ENCODE peak calls at places on chromosomes 11 and 22, in four cellular contexts. Z is pancreas, L is activated B cell treated with CpG ODN at 0.5 μM for 24 hours, X is Caco-2. G is an unnamed sample.

GRCh38 chr11:76120513-76121081 is 85.7 kb downstream of the WNT11 start:
- DNase-seq in Z (no peak), L (no peak), X (no peak), G (no peak)

GRCh38 chr11:43784866-43785265 is 95.8 kb upstream of the ALKBH3 start:
- DNase-seq in Z (no peak), L (no peak), X (no peak), G (no peak)

GRCh38 chr11:60899977-60900376 is 6.4 kb downstream of the PRPF19 start:
- DNase-seq in Z (no peak), L (no peak), X (no peak), G (no peak)

GRCh38 chr22:49307071-49307830 is 520.4 kb downstream of the BRD1 start:
- DNase-seq in Z (no peak), L (peak; percentile 7), X (no peak), G (peak; percentile 38)

GRCh38 chr11:31656051-31656450 is 146.5 kb downstream of the ELP4 start:
- DNase-seq in Z (no peak), L (no peak), X (no peak), G (no peak)

GRCh38 chr22:42399315-42400271 is 32.6 kb downstream of the NFAM1 start:
- DNase-seq in Z (peak; percentile 54), L (no peak), X (no peak), G (no peak)

GRCh38 chr11:135009125-135009524 is 597.1 kb upstream of the B3GAT1 start:
- DNase-seq in Z (no peak), L (no peak), X (no peak), G (no peak)

GRCh38 chr11:99419991-99420390 is 399.2 kb downstream of the CNTN5 start:
- DNase-seq in Z (no peak), L (no peak), X (no peak), G (no peak)

GRCh38 chr11:111395081-111395480 is 16.0 kb upstream of the POU2AF1 start:
- DNase-seq in Z (peak; percentile 65), L (no peak), X (no peak), G (no peak)

GRCh38 chr11:94558932-94559331 is 8.2 kb upstream of the PIWIL4 start:
- DNase-seq in Z (no peak), L (no peak), X (no peak), G (no peak)

GRCh38 chr11:62472063-62472884 is 53.4 kb downstream of the SCGB1A1 start:
- DNase-seq in Z (no peak), L (no peak), X (peak; percentile 84), G (no peak)

GRCh38 chr11:18321622-18321990 is 334 bp downstream of the HPS5 start:
- DNase-seq in Z (no peak), L (no peak), X (no peak), G (no peak)

GRCh38 chr11:108733479-108734116 is 68.7 kb downstream of the DDX10 start:
- DNase-seq in Z (no peak), L (no peak), X (no peak), G (no peak)

GRCh38 chr11:73997120-73997772 is 11.6 kb downstream of the UCP3 start:
- DNase-seq in Z (no peak), L (no peak), X (no peak), G (peak; percentile 1)

GRCh38 chr11:106959800-106960199 is 58.5 kb downstream of the GUCY1A2 start:
- DNase-seq in Z (no peak), L (no peak), X (no peak), G (no peak)

GRCh38 chr11:119672597-119672996 is 56.4 kb downstream of the NECTIN1 start:
- DNase-seq in Z (no peak), L (no peak), X (no peak), G (no peak)

GRCh38 chr11:109051200-109051599 is 370.8 kb upstream of the C11orf87 start:
- DNase-seq in Z (no peak), L (no peak), X (no peak), G (no peak)

GRCh38 chr11:69259072-69259471 is 34.9 kb upstream of the MYEOV start:
- DNase-seq in Z (no peak), L (no peak), X (no peak), G (no peak)

GRCh38 chr11:69215784-69216415 is 60.2 kb downstream of the SMIM38 start:
- DNase-seq in Z (no peak), L (no peak), X (peak; percentile 38), G (no peak)

GRCh38 chr11:128522943-128523518 is 64.3 kb downstream of the ETS1 start:
- DNase-seq in Z (no peak), L (no peak), X (no peak), G (no peak)

GRCh38 chr11:43419460-43419859 is 60.7 kb downstream of the TTC17 start:
- DNase-seq in Z (no peak), L (no peak), X (no peak), G (no peak)

GRCh38 chr11:72244317-72245231 is 598 bp upstream of the PHOX2A start:
- DNase-seq in Z (no peak), L (no peak), X (peak; percentile 40), G (no peak)

GRCh38 chr22:29256606-29257325 is 11.0 kb downstream of the RHBDD3 start:
- DNase-seq in Z (no peak), L (no peak), X (no peak), G (no peak)

GRCh38 chr22:49979587-49980264 is 19.2 kb downstream of the PIM3 start:
- DNase-seq in Z (no peak), L (no peak), X (peak; percentile 36), G (peak; percentile 45)

GRCh38 chr22:37469416-37470086 is 16.6 kb downstream of the MFNG start:
- DNase-seq in Z (peak; percentile 54), L (no peak), X (no peak), G (no peak)

GRCh38 chr11:69276165-69276564 is 17.8 kb upstream of the MYEOV start:
- DNase-seq in Z (no peak), L (no peak), X (no peak), G (no peak)

GRCh38 chr11:34086554-34087278 is 18.7 kb upstream of the NAT10 start:
- DNase-seq in Z (no peak), L (no peak), X (no peak), G (no peak)

GRCh38 chr11:78254263-78254662 is 65.5 kb downstream of the USP35 start:
- DNase-seq in Z (no peak), L (no peak), X (no peak), G (no peak)

GRCh38 chr11:45801723-45802315 is 3.1 kb upstream of the SLC35C1 start:
- DNase-seq in Z (no peak), L (no peak), X (no peak), G (no peak)

GRCh38 chr11:111423250-111423615 is 44.2 kb upstream of the POU2AF1 start:
- DNase-seq in Z (no peak), L (no peak), X (no peak), G (no peak)

GRCh38 chr22:27175444-27175843 is 518.1 kb downstream of the MIAT start:
- DNase-seq in Z (no peak), L (no peak), X (no peak), G (no peak)

GRCh38 chr11:122724520-122724919 is 69.0 kb downstream of the UBASH3B start:
- DNase-seq in Z (no peak), L (no peak), X (no peak), G (no peak)

GRCh38 chr11:75939992-75940391 is 125.0 kb downstream of the UVRAG start:
- DNase-seq in Z (no peak), L (no peak), X (no peak), G (no peak)

GRCh38 chr11:47850337-47850736 is 2.2 kb upstream of the NUP160 start:
- DNase-seq in Z (no peak), L (no peak), X (no peak), G (no peak)

GRCh38 chr11:95641506-95641905 is 148.1 kb downstream of the FAM76B start:
- DNase-seq in Z (no peak), L (no peak), X (no peak), G (no peak)

GRCh38 chr11:41413843-41414242 is 45.6 kb downstream of the LRRC4C start:
- DNase-seq in Z (no peak), L (no peak), X (no peak), G (no peak)

GRCh38 chr11:59175104-59175503 is 3.2 kb downstream of the DTX4 start:
- DNase-seq in Z (no peak), L (no peak), X (no peak), G (no peak)

GRCh38 chr11:81237139-81237538 is 1496.5 kb downstream of the FAM181B start:
- DNase-seq in Z (no peak), L (no peak), X (peak; percentile 40), G (no peak)

GRCh38 chr11:11010624-11011127 is 152.8 kb upstream of the ZBED5 start:
- DNase-seq in Z (no peak), L (no peak), X (peak; percentile 56), G (no peak)
- TF ChIP-seq CTCF in Z (no peak), L (no peak), X (peak; percentile 49), G (peak; percentile 29)

DNA sequence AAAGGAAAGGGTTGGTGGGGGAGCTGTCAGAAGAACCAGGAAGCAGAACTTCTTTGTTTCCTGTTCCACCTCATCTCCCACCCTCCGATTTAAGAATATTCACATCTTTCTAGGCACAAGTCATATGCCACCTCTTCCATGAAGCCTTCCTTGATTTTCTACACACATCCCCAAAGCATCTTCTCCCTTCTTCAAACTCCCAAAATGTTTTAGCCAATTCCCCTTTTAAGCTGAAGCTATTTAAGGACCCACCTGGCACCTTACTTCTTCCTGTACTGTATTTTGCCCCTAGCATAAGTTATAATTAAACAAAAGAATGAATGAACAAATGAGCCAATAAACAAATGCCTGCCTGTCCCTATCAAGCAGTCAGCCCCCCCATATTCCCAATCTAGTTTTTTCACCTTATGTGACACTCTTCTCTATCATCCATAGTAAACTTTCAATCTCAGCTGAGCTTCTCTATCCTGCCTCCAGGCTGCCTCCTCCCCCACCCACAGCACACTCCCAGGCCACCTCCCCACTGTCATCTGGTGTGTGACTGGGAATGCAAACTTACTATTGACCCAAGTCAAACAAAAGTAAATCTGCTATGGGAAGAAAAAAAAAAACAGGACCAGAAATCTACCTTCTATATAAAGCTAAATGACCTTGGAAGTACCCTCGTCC is 3.9 kb downstream of the TNKS1BP1 start:
- DNase-seq in Z (peak; percentile 45), L (no peak), X (no peak), G (no peak)
- TF ChIP-seq CTCF in Z (no peak), L (no peak), X (peak; percentile 18), G (no peak)

GRCh38 chr11:130145975-130146776 is 13.4 kb upstream of the ST14 start:
- DNase-seq in Z (peak; percentile 83), L (no peak), X (peak; percentile 98), G (no peak)
- TF ChIP-seq CTCF in Z (no peak), L (no peak), X (peak; percentile 94), G (peak; percentile 35)

GRCh38 chr22:39928556-39929401 is 27.9 kb downstream of the GRAP2 start:
- DNase-seq in Z (no peak), L (no peak), X (no peak), G (no peak)

GRCh38 chr22:39925273-39925672 is 24.4 kb downstream of the GRAP2 start:
- DNase-seq in Z (no peak), L (no peak), X (no peak), G (no peak)

GRCh38 chr22:39926175-39927152 is 25.6 kb downstream of the GRAP2 start:
- DNase-seq in Z (no peak), L (no peak), X (no peak), G (no peak)

GRCh38 chr22:39924286-39924685 is 23.4 kb downstream of the GRAP2 start:
- DNase-seq in Z (no peak), L (no peak), X (no peak), G (no peak)

GRCh38 chr22:39927544-39927943 is 26.7 kb downstream of the GRAP2 start:
- DNase-seq in Z (no peak), L (no peak), X (no peak), G (no peak)
- TF ChIP-seq CTCF in Z (no peak), L (no peak), X (peak; percentile 44), G (no peak)